ENCODE peak calls at places on chromosomes 11 and 22, in eight cellular contexts. Z, S, O, R, V, P, K and C are unnamed samples. For H3K4me1, the result is how much of the 10 kb centered on the place peaks cover.

GRCh38 chr22:49269928-49270327 is 557.7 kb downstream of the BRD1 start:
- DNase-seq in P (no peak), Z (no peak), R (no peak), K (no peak), O (no peak), S (no peak), V (no peak), C (no peak)

GRCh38 chr22:43378011-43378704 is 33.7 kb upstream of the MPPED1 start:
- DNase-seq in V (peak), S (no peak), P (no peak), R (peak), K (peak), O (no peak), Z (peak), C (no peak)

GRCh38 chr11:1779034-1779805 is 15.5 kb upstream of the CTSD start:
- DNase-seq in Z (no peak), R (no peak), V (no peak), S (no peak), O (no peak), K (no peak), P (no peak), C (no peak)

GRCh38 chr11:57622263-57622662 is 24.8 kb downstream of the SERPING1 start:
- DNase-seq in R (no peak), P (no peak), Z (no peak), S (no peak), K (no peak), V (no peak), O (no peak), C (no peak)

GRCh38 chr11:130999992-131000770 is 83.9 kb upstream of the SNX19 start:
- DNase-seq in R (no peak), O (no peak), P (no peak), S (no peak), Z (no peak), K (no peak), V (no peak), C (no peak)

GRCh38 chr11:115610908-115611307 is 106.7 kb upstream of the CADM1 start:
- DNase-seq in P (no peak), S (no peak), V (no peak), O (no peak), K (no peak), R (no peak), Z (no peak), C (no peak)

GRCh38 chr11:58880166-58880565 is 35.7 kb upstream of the GLYATL2 start:
- DNase-seq in S (no peak), R (no peak), Z (no peak), K (no peak), O (no peak), V (no peak), P (no peak), C (no peak)

GRCh38 chr22:44753189-44754042 is 1.0 kb downstream of the ARHGAP8 start:
- DNase-seq in S (no peak), K (peak), P (peak), V (no peak), Z (no peak), O (no peak), R (peak), C (no peak)

GRCh38 chr11:76257040-76257730 is 50.9 kb upstream of the WNT11 start:
- DNase-seq in K (no peak), O (no peak), S (no peak), V (no peak), R (no peak), Z (no peak), P (no peak), C (no peak)

GRCh38 chr11:108923413-108923812 is 258.5 kb downstream of the DDX10 start:
- DNase-seq in O (no peak), S (no peak), K (no peak), P (no peak), V (no peak), Z (no peak), R (no peak), C (no peak)

GRCh38 chr11:7278314-7278917 is 26.7 kb downstream of the SYT9 start:
- DNase-seq in O (no peak), R (peak), V (peak), P (no peak), K (no peak), S (no peak), Z (no peak), C (no peak)

GRCh38 chr11:70568504-70569172 is 170.3 kb downstream of the CTTN start:
- DNase-seq in O (peak), S (no peak), P (peak), V (no peak), Z (no peak), K (no peak), R (no peak), C (peak)

GRCh38 chr22:50474711-50475651 is at the start of gene SBF1:
- DNase-seq in K (peak), O (peak), Z (peak), P (peak), V (peak), S (peak), R (peak), C (peak)
- H3K4me3 ChIP-seq in K (peak), O (peak), Z (peak), P (peak), V (peak), S (peak), R (peak), C (peak)

DNA sequence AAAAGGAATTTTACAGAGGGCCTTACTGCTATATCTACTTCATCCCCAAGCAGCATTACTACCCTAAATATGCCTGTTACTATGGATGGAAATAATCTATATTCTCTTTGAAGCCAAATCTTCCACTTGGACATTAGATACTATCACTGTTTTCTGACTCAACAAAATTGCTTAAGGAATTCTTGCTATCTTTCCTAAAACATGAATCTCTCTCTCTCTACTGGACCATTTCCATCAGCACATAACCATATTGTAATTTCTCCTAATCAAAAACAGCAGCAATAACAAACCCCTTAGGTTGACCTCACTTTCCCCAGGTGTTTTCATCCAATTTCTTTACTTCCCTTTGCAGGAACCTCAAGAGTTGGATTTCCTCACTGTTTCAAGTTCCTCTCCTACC is 67.9 kb upstream of the BLID start:
- DNase-seq in Z (no peak), K (no peak), O (no peak), S (no peak), V (no peak), P (no peak), R (no peak), C (no peak)
- H3K4me1 ChIP-seq in Z (under half), K (under half), O (under half), S (under half), V (under half), P (under half), R (under half), C (under half)

GRCh38 chr11:11243258-11243789 is 109.7 kb downstream of the CSNK2A3 start:
- DNase-seq in K (peak), O (peak), S (no peak), P (no peak), V (no peak), Z (no peak), R (no peak), C (peak)
- H3K27ac ChIP-seq in K (peak), O (peak), S (no peak), P (no peak), V (no peak), Z (no peak), R (no peak), C (peak)

DNA sequence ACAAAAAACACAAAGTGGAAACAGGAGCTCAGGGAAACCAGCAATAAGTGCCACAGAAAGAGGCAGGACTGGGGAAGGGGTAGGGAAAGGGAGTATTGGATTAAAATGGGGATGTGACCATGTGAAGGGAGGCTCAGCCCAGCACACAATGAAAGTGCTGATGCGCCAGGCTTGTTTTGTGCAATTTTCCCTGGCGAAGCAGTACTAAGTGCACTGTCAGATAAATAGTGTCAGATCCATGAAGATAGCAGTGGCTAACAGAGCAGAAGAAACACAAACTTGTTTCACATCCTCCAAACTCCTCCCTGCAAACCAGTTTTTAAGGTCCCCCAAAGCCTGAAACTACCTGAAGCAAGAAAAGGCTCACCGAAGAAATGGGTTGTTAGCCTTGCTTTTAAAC is 50.7 kb upstream of the RAPSN start:
- DNase-seq in K (no peak), S (no peak), P (no peak), O (no peak), R (no peak), V (no peak), Z (no peak), C (no peak)
- H3K4me3 ChIP-seq in K (no peak), S (no peak), P (no peak), O (no peak), R (no peak), V (no peak), Z (no peak), C (no peak)

DNA sequence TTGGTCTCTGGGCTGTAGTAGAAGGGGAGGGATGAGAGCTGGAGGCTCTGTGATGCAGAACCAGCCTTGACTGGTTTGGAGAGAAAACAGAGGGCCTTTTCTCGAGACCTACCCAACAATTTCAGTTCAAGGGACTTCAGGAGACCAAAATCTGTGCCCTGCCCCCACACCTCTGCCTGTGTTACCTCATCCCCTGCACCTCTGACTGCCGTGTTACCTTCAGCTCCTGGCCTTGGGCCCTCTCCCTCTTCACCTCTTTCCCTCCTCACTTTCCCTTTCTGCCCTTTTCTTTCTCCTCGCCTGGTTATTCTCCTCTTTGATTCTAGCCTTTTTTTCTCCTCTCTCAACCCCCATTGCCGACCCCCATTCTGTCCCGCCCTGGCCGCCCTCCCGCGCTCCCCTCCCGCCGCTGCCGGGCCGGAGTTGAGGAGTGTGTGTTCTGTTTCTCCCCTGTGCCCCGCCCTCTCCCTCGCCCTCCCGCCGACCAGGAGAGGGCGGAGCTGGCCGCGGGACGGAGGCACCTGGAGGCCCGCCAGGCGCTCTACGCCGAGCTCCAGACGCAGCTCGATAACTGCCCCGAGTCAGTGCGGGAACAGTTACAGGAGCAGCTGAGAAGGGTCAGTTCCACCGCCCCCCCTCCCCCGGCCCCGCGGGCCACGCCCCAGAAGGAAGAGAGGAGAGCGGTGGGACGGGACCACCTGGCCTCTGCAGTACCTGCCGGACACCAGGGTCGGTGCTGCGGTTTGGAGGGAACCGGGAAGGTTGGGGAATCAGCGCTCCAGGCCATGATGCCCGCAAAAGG is 27.2 kb downstream of the PHLDB1 start:
- DNase-seq in Z (peak), R (peak), O (peak), K (peak), S (no peak), P (peak), V (peak), C (no peak)
- H3K4me1 ChIP-seq in Z (under half), R (under half), O (under half), K (half or more), S (under half), P (under half), V (under half), C (half or more)